ENCODE peak calls at places on chromosome 20, in nine cellular contexts. Z is stimulated activated naive CD8-positive, alpha-beta T cell treated with anti-CD3 and anti-CD28 coated beads, Interleukin-15, Interleukin-2, amounts not matched to agents 100 U/mL and 50 U/mL, for 24 hours; R is epithelial cell of esophagus; K is NCI-H460; B is D341Med; I is stimulated activated CD4-positive, alpha-beta T cell treated with anti-CD3 and anti-CD28 coated beads, Interleukin-4, amount 100 ng/mL, for 24 hours; Q is astrocyte; C is foreskin fibroblast; O is NCI-H1436. P is an unnamed sample.

GRCh38 chr20:59778615-59779200 is 154.7 kb downstream of the SYCP2 start:
- DNase-seq in B (peak), Z (no peak), K (no peak), O (no peak), Q (no peak), R (no peak), C (no peak), I (no peak), P (no peak)

GRCh38 chr20:36950432-36951197 is 893 bp downstream of the SAMHD1 start:
- DNase-seq in Q (no peak), C (peak), Z (peak), B (peak), K (no peak), O (no peak), I (peak), R (peak), P (peak)

GRCh38 chr20:63177134-63177784 is 38.7 kb downstream of the YTHDF1 start:
- DNase-seq in Z (peak), I (peak), B (peak), K (no peak), O (peak), R (peak), Q (no peak), C (peak), P (peak)

GRCh38 chr20:60559462-60559861 is 601.2 kb downstream of the CDH26 start:
- DNase-seq in K (no peak), I (no peak), B (no peak), C (no peak), R (no peak), Q (no peak), Z (no peak), O (no peak), P (no peak)

GRCh38 chr20:24721891-24722530 is 227.1 kb upstream of the CST7 start:
- DNase-seq in I (no peak), Q (no peak), O (no peak), Z (no peak), C (no peak), B (peak), K (no peak), R (no peak), P (no peak)

GRCh38 chr20:54774423-54774822 is 299.0 kb downstream of the DOK5 start:
- DNase-seq in Z (no peak), R (no peak), I (no peak), K (no peak), Q (no peak), O (no peak), C (no peak), B (no peak), P (no peak)

GRCh38 chr20:13771853-13772453 is 12.8 kb downstream of the ESF1 start:
- DNase-seq in C (no peak), R (peak), B (no peak), Q (peak), O (peak), I (no peak), K (no peak), Z (no peak), P (no peak)

GRCh38 chr20:24382775-24383174 is 86.7 kb upstream of the SYNDIG1 start:
- DNase-seq in O (no peak), Q (no peak), Z (no peak), B (peak), I (no peak), R (no peak), C (no peak), K (no peak), P (no peak)

GRCh38 chr20:59403261-59403961 is 103.0 kb downstream of the EDN3 start:
- DNase-seq in O (no peak), R (peak), Q (no peak), B (peak), Z (peak), K (peak), I (peak), C (peak), P (no peak)

GRCh38 chr20:913306-913849 is 2.8 kb downstream of the ANGPT4 start:
- DNase-seq in Q (no peak), B (no peak), R (no peak), O (no peak), C (no peak), Z (no peak), I (no peak), K (no peak), P (no peak)

GRCh38 chr20:2745060-2745910 is 52.7 kb downstream of the EBF4 start:
- DNase-seq in C (no peak), I (no peak), Q (no peak), Z (no peak), B (no peak), O (no peak), R (no peak), K (no peak), P (no peak)

GRCh38 chr20:31523361-31524283 is 9.4 kb downstream of the HM13 start:
- DNase-seq in K (no peak), B (no peak), I (no peak), Z (no peak), O (no peak), Q (peak), R (no peak), C (no peak), P (no peak)

GRCh38 chr20:64086801-64087200 is 2.6 kb upstream of the LKAAEAR1 start:
- DNase-seq in K (no peak), R (peak), Z (no peak), I (no peak), Q (no peak), C (no peak), O (no peak), B (no peak), P (no peak)

GRCh38 chr20:11018668-11019170 is 344.9 kb upstream of the JAG1 start:
- DNase-seq in Z (no peak), K (no peak), Q (no peak), O (no peak), C (no peak), R (no peak), B (no peak), I (no peak), P (no peak)

GRCh38 chr20:24017160-24017761 is 28.7 kb upstream of the GGTLC1 start:
- DNase-seq in B (no peak), Z (no peak), Q (no peak), R (peak), I (no peak), O (no peak), C (no peak), K (no peak), P (no peak)

GRCh38 chr20:63552481-63553249 is 1.3 kb upstream of the FNDC11 start:
- DNase-seq in Z (peak), B (no peak), Q (no peak), K (no peak), O (no peak), C (peak), I (peak), R (peak), P (peak)

GRCh38 chr20:35410613-35411012 is 1.2 kb downstream of the UQCC1 start:
- DNase-seq in O (no peak), Z (no peak), Q (no peak), R (no peak), C (no peak), K (no peak), I (no peak), B (no peak), P (no peak)

GRCh38 chr20:13243826-13244376 is 22.8 kb downstream of the ISM1 start:
- DNase-seq in Q (no peak), I (no peak), K (no peak), Z (no peak), R (peak), B (no peak), C (peak), O (no peak), P (no peak)

GRCh38 chr20:7285918-7286556 is 518.6 kb downstream of the BMP2 start:
- DNase-seq in O (peak), I (no peak), C (peak), Q (peak), K (peak), R (peak), Z (peak), B (peak), P (no peak)

GRCh38 chr20:46035253-46035652 is 6.2 kb downstream of the SLC12A5 start:
- DNase-seq in O (no peak), R (no peak), Q (no peak), Z (no peak), K (no peak), C (no peak), I (no peak), B (no peak), P (no peak)

GRCh38 chr20:8145246-8145639 is 13.2 kb downstream of the PLCB1 start:
- DNase-seq in B (no peak), Q (no peak), I (no peak), Z (no peak), O (no peak), C (no peak), R (no peak), K (no peak), P (no peak)

GRCh38 chr20:44714701-44715494 is at the start of gene CCN5:
- DNase-seq in R (peak), K (peak), Z (no peak), B (no peak), C (peak), O (no peak), I (no peak), Q (peak), P (no peak)

GRCh38 chr20:22572491-22572890 is 11.9 kb downstream of the FOXA2 start:
- DNase-seq in K (no peak), B (no peak), C (no peak), R (no peak), I (no peak), O (no peak), Z (no peak), Q (no peak), P (no peak)

GRCh38 chr20:9392892-9393857 is 121.2 kb upstream of the LAMP5 start:
- DNase-seq in C (peak), R (peak), K (peak), O (peak), B (peak), Z (no peak), Q (peak), I (no peak), P (no peak)

P was measured in B cell.